ENCODE peak calls at places on chromosomes 5 and 9, in eight cellular contexts. S, N, K, J, O, B, W and T are unnamed samples.

GRCh38 chr5:50953290-50953689 is 286.9 kb downstream of the PARP8 start:
- DNase-seq in S (no peak), O (no peak), W (no peak), J (no peak), N (no peak), B (no peak), K (no peak), T (no peak)

GRCh38 chr5:56615750-56616149 is 199.6 kb upstream of the MAP3K1 start:
- DNase-seq in S (no peak), N (no peak), B (no peak), O (no peak), J (no peak), K (peak; percentile 62), W (peak; percentile 21), T (no peak)

GRCh38 chr5:149442563-149443182 is 63.6 kb upstream of the IL17B start:
- DNase-seq in O (no peak), J (peak; percentile 74), S (peak; percentile 80), K (peak; percentile 83), W (peak; percentile 70), N (peak; percentile 83), B (peak; percentile 91), T (peak; percentile 92)

GRCh38 chr9:124496075-124496893 is 10.9 kb downstream of the NR5A1 start:
- DNase-seq in K (no peak), W (no peak), S (no peak), N (no peak), O (no peak), B (peak; percentile 47), J (no peak), T (no peak)

GRCh38 chr9:130904070-130905044 is 7.7 kb upstream of the QRFP start:
- DNase-seq in J (no peak), S (no peak), K (no peak), N (no peak), B (no peak), O (no peak), W (no peak), T (peak; percentile 86)

GRCh38 chr5:139394654-139395566 is at the start of gene PROB1:
- DNase-seq in W (no peak), O (no peak), N (peak; percentile 63), S (no peak), J (no peak), K (no peak), B (no peak), T (peak; percentile 75)

GRCh38 chr5:75040973-75041372 is 11.4 kb downstream of the GCNT4 start:
- DNase-seq in S (peak; percentile 17), N (no peak), B (no peak), K (no peak), W (peak; percentile 69), O (peak; percentile 38), J (no peak), T (no peak)

GRCh38 chr9:113343732-113344231 is 3.7 kb upstream of the WDR31 start:
- DNase-seq in J (no peak), B (peak; percentile 67), O (peak; percentile 15), W (no peak), K (no peak), N (no peak), S (no peak), T (peak; percentile 93)

GRCh38 chr5:154713615-154714125 is 41.5 kb upstream of the LARP1 start:
- DNase-seq in B (no peak), W (peak; percentile 31), O (no peak), S (peak; percentile 8), N (peak; percentile 11), K (peak; percentile 28), J (no peak), T (no peak)

GRCh38 chr9:114988962-114989599 is 58.7 kb upstream of the TNFSF8 start:
- DNase-seq in S (peak; percentile 45), N (no peak), K (no peak), J (no peak), W (no peak), O (no peak), B (no peak), T (no peak)

GRCh38 chr9:136937186-136938001 is 7.1 kb downstream of the FBXW5 start:
- DNase-seq in S (no peak), K (no peak), J (no peak), B (no peak), W (no peak), N (no peak), O (no peak), T (no peak)

GRCh38 chr9:68802525-68803015 is 97.5 kb downstream of the PIP5K1B start:
- DNase-seq in S (no peak), J (no peak), W (no peak), B (no peak), K (no peak), O (no peak), N (no peak), T (no peak)

GRCh38 chr5:37533851-37534250 is 154.7 kb downstream of the WDR70 start:
- DNase-seq in S (peak; percentile 88), W (peak; percentile 64), B (no peak), N (no peak), O (peak; percentile 82), K (no peak), J (peak; percentile 53), T (no peak)

GRCh38 chr5:151058301-151058700 is 22.5 kb downstream of the TNIP1 start:
- DNase-seq in B (no peak), K (no peak), N (no peak), J (no peak), W (no peak), S (no peak), O (no peak), T (no peak)

GRCh38 chr5:74434124-74434899 is 206.2 kb downstream of the ENC1 start:
- DNase-seq in N (peak; percentile 24), J (no peak), W (no peak), B (peak; percentile 23), O (no peak), S (no peak), K (peak; percentile 11), T (no peak)

GRCh38 chr5:9691261-9691660 is 61.1 kb upstream of the TAS2R1 start:
- DNase-seq in O (no peak), J (no peak), K (no peak), W (no peak), B (no peak), N (no peak), S (no peak), T (no peak)

GRCh38 chr5:61768692-61769281 is 436.7 kb downstream of the ZSWIM6 start:
- DNase-seq in K (peak; percentile 3), J (peak; percentile 73), B (peak; percentile 31), S (peak; percentile 45), O (no peak), W (peak; percentile 3), N (peak; percentile 89), T (no peak)

GRCh38 chr5:156893517-156893916 is 43.4 kb downstream of the PPP1R2B start:
- DNase-seq in K (no peak), B (no peak), W (no peak), J (no peak), S (no peak), O (no peak), N (no peak), T (no peak)

GRCh38 chr5:122102825-122103224 is 24.8 kb upstream of the LOX start:
- DNase-seq in B (no peak), N (no peak), O (peak; percentile 64), K (peak; percentile 52), W (peak; percentile 85), S (peak; percentile 67), J (peak; percentile 24), T (no peak)

GRCh38 chr9:91301161-91301560 is 60.6 kb downstream of the AUH start:
- DNase-seq in S (no peak), J (no peak), B (no peak), W (peak; percentile 31), N (no peak), O (peak; percentile 44), K (no peak), T (no peak)

GRCh38 chr5:33734541-33734940 is 157.2 kb downstream of the ADAMTS12 start:
- DNase-seq in O (peak; percentile 62), W (peak; percentile 29), N (peak; percentile 44), B (no peak), S (no peak), J (no peak), K (no peak), T (no peak)

GRCh38 chr5:110478899-110479298 is 247.6 kb downstream of the TMEM232 start:
- DNase-seq in N (no peak), W (peak; percentile 74), B (no peak), K (no peak), S (peak; percentile 61), O (peak; percentile 98), J (no peak), T (peak; percentile 32)
- H3K4me3 ChIP-seq in N (no peak overlapping the region), W (no peak overlapping the region), B (no peak overlapping the region), K (no peak overlapping the region), S (no peak overlapping the region), O (no peak overlapping the region), J (no peak overlapping the region), T (no peak overlapping the region)

GRCh38 chr5:95619518-95620029 is 313 bp upstream of the GPR150 start:
- DNase-seq in N (no peak), O (no peak), W (no peak), J (no peak), B (no peak), K (no peak), S (no peak), T (peak; percentile 68)

GRCh38 chr5:95620870-95621838 is 1.3 kb downstream of the GPR150 start:
- DNase-seq in K (peak; percentile 44), W (no peak), O (no peak), N (peak; percentile 65), S (no peak), B (peak; percentile 80), J (peak; percentile 7), T (peak; percentile 81)

GRCh38 chr5:95620030-95620869 is at the start of gene GPR150:
- DNase-seq in W (peak; percentile 37), S (peak; percentile 32), J (peak; percentile 60), B (peak; percentile 87), N (peak; percentile 66), O (peak; percentile 24), K (peak; percentile 39), T (peak; percentile 95)

GRCh38 chr5:95617057-95617456 is 2.8 kb upstream of the GPR150 start:
- DNase-seq in S (peak; percentile 97), W (peak; percentile 59), K (peak; percentile 6), B (no peak), J (peak; percentile 14), O (peak; percentile 56), N (no peak), T (peak; percentile 84)

DNA sequence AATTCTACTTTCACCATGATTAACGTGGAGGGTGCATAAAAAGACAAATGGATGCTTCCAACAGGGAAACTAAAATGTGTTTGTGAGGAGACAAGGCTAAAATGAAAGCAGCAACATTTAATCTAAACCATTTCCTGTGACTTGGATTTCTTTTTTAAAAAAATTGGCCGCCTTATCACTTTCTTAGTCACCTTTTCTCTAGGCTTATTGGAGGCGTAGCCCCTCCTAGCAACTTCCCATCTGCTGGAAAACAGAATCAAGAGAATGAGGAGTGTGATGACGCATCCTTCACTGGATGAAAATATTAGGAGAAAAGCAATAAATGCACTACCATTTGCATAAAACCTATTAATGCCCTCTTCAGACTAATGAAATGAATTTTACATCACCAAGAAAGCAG is 791 bp upstream of the GPR150 start:
- DNase-seq in K (peak; percentile 45), S (no peak), B (no peak), O (peak; percentile 66), J (no peak), W (peak; percentile 56), N (no peak), T (peak; percentile 42)
- H3K4me2 ChIP-seq in K (peak overlapping the region; percentile 89), S (no peak overlapping the region), B (no peak overlapping the region), O (peak overlapping the region; percentile 93), J (no peak overlapping the region), W (no peak overlapping the region), N (peak overlapping the region; percentile 78), T (peak overlapping the region; percentile 94)

GRCh38 chr9:127611796-127612790 is at the start of gene STXBP1:
- DNase-seq in B (peak; percentile 98), S (peak; percentile 79), N (peak; percentile 94), K (peak; percentile 82), O (peak; percentile 45), W (peak; percentile 76), J (peak; percentile 81), T (peak; percentile 100)
- TF ChIP-seq CTCF in B (peak; percentile 17), S (no peak), N (no peak), K (peak; percentile 28), O (no peak), W (peak; percentile 32), J (peak; percentile 10), T (no peak)

GRCh38 chr9:29043070-29043469 is 1469.8 kb upstream of the C9orf72 start:
- DNase-seq in N (no peak), S (no peak), K (no peak), O (no peak), B (no peak), J (no peak), W (no peak), T (no peak)
- H3K4me3 ChIP-seq in N (no peak overlapping the region), S (no peak overlapping the region), K (no peak overlapping the region), O (no peak overlapping the region), B (no peak overlapping the region), J (no peak overlapping the region), W (no peak overlapping the region), T (no peak overlapping the region)